ENCODE peak calls at places on chromosomes 7 and 10, in eight cellular contexts. H is astrocyte, A is mesendoderm, U is neuronal stem cell, K is neural progenitor cell, E is kidney, G is fibroblast of lung, I is PC-3. Z is an unnamed sample.
A peak's percentile ranks its signal among the peaks of the same experiment; 100 is the strongest.

GRCh38 chr10:75532253-75532924 is 101.0 kb downstream of the LRMDA start:
- DNase-seq in I (peak; percentile 97), E (no peak), A (no peak), K (no peak), G (peak; percentile 49), U (no peak), H (peak; percentile 76), Z (no peak)

GRCh38 chr10:101485207-101485606 is 102.8 kb downstream of the POLL start:
- DNase-seq in E (no peak), K (peak; percentile 28), A (no peak), G (no peak), U (no peak), H (no peak), I (no peak), Z (no peak)

GRCh38 chr10:25068152-25069058 is 52.0 kb downstream of the THNSL1 start:
- DNase-seq in E (no peak), U (no peak), K (no peak), I (peak; percentile 33), A (peak; percentile 78), H (peak; percentile 82), G (peak; percentile 39), Z (peak; percentile 87)

GRCh38 chr10:129325893-129326292 is 141.1 kb upstream of the MGMT start:
- DNase-seq in H (no peak), K (no peak), I (no peak), E (no peak), G (no peak), U (no peak), A (no peak), Z (no peak)

GRCh38 chr10:7626283-7626682 is 40.5 kb downstream of the ITIH5 start:
- DNase-seq in K (no peak), G (no peak), E (no peak), A (no peak), I (no peak), H (no peak), U (no peak), Z (no peak)

GRCh38 chr10:2392145-2392812 is 655.0 kb upstream of the ADARB2 start:
- DNase-seq in E (no peak), H (peak; percentile 1), I (no peak), G (no peak), A (no peak), U (no peak), K (no peak), Z (no peak)

GRCh38 chr10:100653957-100654834 is 91.2 kb upstream of the PAX2 start:
- DNase-seq in A (peak; percentile 91), U (no peak), I (no peak), E (peak; percentile 88), H (no peak), K (peak; percentile 79), G (peak; percentile 33), Z (no peak)

GRCh38 chr7:91894781-91895480 is 14.4 kb upstream of the MTERF1 start:
- DNase-seq in K (no peak), A (no peak), H (peak; percentile 79), U (no peak), E (no peak), G (peak; percentile 4), I (no peak), Z (no peak)

GRCh38 chr7:151895695-151896485 is 19.0 kb upstream of the PRKAG2 start:
- DNase-seq in G (no peak), H (no peak), A (no peak), U (no peak), E (peak; percentile 49), K (peak; percentile 28), I (no peak), Z (no peak)

GRCh38 chr10:14583252-14583651 is 191.4 kb downstream of the FAM107B start:
- DNase-seq in G (no peak), K (no peak), I (no peak), E (no peak), H (no peak), U (no peak), A (no peak), Z (no peak)

GRCh38 chr10:74419491-74420466 is 268.8 kb downstream of the ADK start:
- DNase-seq in A (peak; percentile 53), K (peak; percentile 68), H (no peak), G (peak; percentile 41), E (no peak), U (peak; percentile 9), I (peak; percentile 92), Z (no peak)

GRCh38 chr7:43240565-43240964 is 128.1 kb downstream of the HECW1 start:
- DNase-seq in H (no peak), A (no peak), E (no peak), G (no peak), I (no peak), K (no peak), U (no peak), Z (no peak)

GRCh38 chr10:126294451-126294850 is 93.8 kb downstream of the ADAM12 start:
- DNase-seq in K (no peak), A (no peak), H (peak; percentile 59), E (no peak), I (no peak), G (no peak), U (no peak), Z (no peak)

GRCh38 chr10:22702348-22702747 is 12.0 kb downstream of the PIP4K2A start:
- DNase-seq in I (no peak), G (peak; percentile 90), U (no peak), H (peak; percentile 31), K (no peak), A (no peak), E (no peak), Z (no peak)

GRCh38 chr10:22708772-22709171 is 5.6 kb downstream of the PIP4K2A start:
- DNase-seq in U (no peak), H (no peak), E (no peak), A (no peak), I (no peak), K (no peak), G (no peak), Z (no peak)

GRCh38 chr10:22704348-22705341 is 9.7 kb downstream of the PIP4K2A start:
- DNase-seq in H (no peak), U (no peak), G (no peak), A (no peak), K (no peak), I (no peak), E (no peak), Z (no peak)

GRCh38 chr10:22701132-22701851 is 13.1 kb downstream of the PIP4K2A start:
- DNase-seq in G (no peak), A (no peak), U (no peak), I (no peak), H (no peak), K (no peak), E (no peak), Z (no peak)

DNA sequence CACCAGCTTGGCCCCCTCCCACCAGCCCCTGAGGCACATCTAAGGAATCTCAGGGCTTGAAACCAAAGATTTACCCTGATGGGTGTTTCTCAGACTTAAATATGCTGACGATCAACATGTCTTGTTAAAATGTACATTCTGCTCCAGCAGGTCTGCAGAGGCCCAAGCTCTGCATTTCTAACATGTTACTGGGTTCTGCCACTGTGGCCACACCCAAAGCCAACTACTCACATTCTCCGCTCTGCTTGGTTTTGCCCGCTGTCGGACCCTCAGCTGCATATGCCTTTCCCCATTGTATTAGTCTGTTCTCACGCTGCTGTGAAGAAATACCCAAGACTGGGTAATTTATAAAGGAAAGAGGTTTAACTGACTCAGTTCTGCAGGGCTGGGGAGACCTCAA is 8.8 kb downstream of the PIP4K2A start:
- DNase-seq in G (no peak), U (no peak), I (no peak), A (no peak), E (no peak), K (no peak), H (no peak), Z (no peak)
- H3K9ac ChIP-seq in G (no peak overlapping the region), U (no peak overlapping the region), I (no peak overlapping the region), A (no peak overlapping the region), E (no peak overlapping the region), K (no peak overlapping the region), H (no peak overlapping the region), Z (no peak overlapping the region)

GRCh38 chr7:101240226-101241014 is 2.8 kb upstream of the CLDN15 start:
- DNase-seq in E (no peak), G (no peak), K (no peak), H (no peak), A (no peak), I (no peak), U (no peak), Z (no peak)
- H3K9ac ChIP-seq in E (no peak overlapping the region), G (no peak overlapping the region), K (no peak overlapping the region), H (no peak overlapping the region), A (no peak overlapping the region), I (no peak overlapping the region), U (no peak overlapping the region), Z (peak overlapping the region; percentile 42)

GRCh38 chr10:121648078-121648477 is 49.8 kb upstream of the FGFR2 start:
- DNase-seq in K (peak; percentile 52), A (peak; percentile 37), U (no peak), I (no peak), E (no peak), G (no peak), H (no peak), Z (no peak)

GRCh38 chr10:121645696-121646095 is 47.5 kb upstream of the FGFR2 start:
- DNase-seq in E (no peak), K (no peak), U (no peak), I (no peak), H (no peak), G (no peak), A (no peak), Z (no peak)

GRCh38 chr10:121644501-121644900 is 46.3 kb upstream of the FGFR2 start:
- DNase-seq in A (no peak), E (no peak), I (no peak), K (peak; percentile 18), G (no peak), U (no peak), H (no peak), Z (no peak)

GRCh38 chr10:121648493-121648892 is 50.2 kb upstream of the FGFR2 start:
- DNase-seq in K (no peak), G (no peak), E (no peak), H (no peak), A (no peak), I (no peak), U (no peak), Z (no peak)

DNA sequence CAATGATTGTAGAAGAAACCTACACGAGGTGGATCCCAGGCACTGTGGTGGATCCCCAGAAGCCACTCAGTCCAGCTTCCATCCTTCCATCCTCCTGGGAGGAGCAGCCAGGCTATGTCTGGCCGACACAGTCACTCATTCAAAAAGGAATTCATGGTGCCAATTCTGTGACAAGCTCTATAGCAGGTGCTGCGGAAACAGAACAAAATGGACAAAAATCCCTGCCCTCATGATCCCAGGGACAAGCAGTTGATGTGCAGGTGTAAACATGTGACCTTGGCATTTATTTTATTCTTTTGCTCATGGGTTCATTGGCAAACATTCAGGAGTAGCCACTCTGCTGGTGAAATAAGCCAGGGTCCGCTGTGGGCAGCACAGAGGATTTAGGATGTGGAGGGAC is 49.2 kb upstream of the FGFR2 start:
- DNase-seq in I (no peak), K (no peak), H (no peak), E (no peak), A (no peak), G (no peak), U (no peak), Z (no peak)
- H3K9ac ChIP-seq in I (no peak overlapping the region), K (no peak overlapping the region), H (no peak overlapping the region), E (no peak overlapping the region), A (no peak overlapping the region), G (no peak overlapping the region), U (no peak overlapping the region), Z (no peak overlapping the region)

DNA sequence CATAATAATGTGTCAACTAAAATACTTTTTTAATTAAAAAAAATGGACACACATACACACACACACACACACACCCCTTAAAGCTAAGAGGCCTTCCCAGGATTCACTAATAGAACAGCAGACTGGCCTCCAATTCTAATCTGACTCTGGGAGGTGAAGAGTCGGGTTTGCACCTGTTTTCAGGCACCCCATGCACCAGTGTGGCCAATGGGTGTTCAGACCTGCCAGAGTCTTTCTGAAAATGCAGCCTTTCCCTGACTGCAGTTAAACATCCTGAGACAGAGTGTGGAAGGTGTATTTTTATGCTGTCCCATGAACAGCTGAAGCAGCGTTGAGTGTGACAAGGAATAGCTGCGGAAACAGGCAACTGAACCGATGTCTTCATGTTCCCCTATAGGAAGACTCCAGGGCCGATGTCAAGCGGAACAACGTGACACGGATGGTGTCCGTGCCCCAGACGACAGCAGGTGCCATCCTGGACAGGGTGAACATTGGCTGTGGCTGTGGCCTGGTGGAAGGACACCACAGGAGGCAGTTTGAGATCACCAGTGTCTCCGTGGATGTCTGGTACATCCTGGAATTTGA is 74.6 kb upstream of the LYZL2 start:
- DNase-seq in E (no peak), I (no peak), K (no peak), U (no peak), G (no peak), A (no peak), H (no peak), Z (no peak)
- H3K9ac ChIP-seq in E (no peak overlapping the region), I (no peak overlapping the region), K (no peak overlapping the region), U (no peak overlapping the region), G (no peak overlapping the region), A (no peak overlapping the region), H (no peak overlapping the region), Z (no peak overlapping the region)

Z was measured in NT2/D1.